ENCODE peak calls at places on chromosomes 11 and 22, in seven cellular contexts. Y is mesendoderm, E is IMR-90, K is H9, Q is neuronal stem cell, W is mesenchymal stem cell, A is H1. I is an unnamed sample.
A peak's percentile ranks its signal among the peaks of the same experiment; 100 is the strongest.

GRCh38 chr11:121426476-121427454 is 25.3 kb upstream of the SORL1 start:
- DNase-seq in Q (no peak), E (no peak), Y (peak; percentile 56), A (no peak), K (peak; percentile 63), W (no peak), I (peak; percentile 72)

GRCh38 chr11:131389582-131389981 is 19.2 kb downstream of the NTM start:
- DNase-seq in W (no peak), A (no peak), Y (no peak), K (no peak), E (no peak), Q (no peak), I (no peak)

GRCh38 chr11:105056446-105056845 is 11.3 kb upstream of the CARD16 start:
- DNase-seq in W (no peak), K (no peak), E (no peak), A (no peak), Y (no peak), Q (no peak), I (no peak)

GRCh38 chr11:75319035-75319877 is 32.2 kb downstream of the ARRB1 start:
- DNase-seq in Q (no peak), W (no peak), E (peak; percentile 32), A (no peak), K (no peak), Y (no peak), I (peak; percentile 13)

GRCh38 chr11:898540-899190 is 11.9 kb downstream of the CHID1 start:
- DNase-seq in W (peak; percentile 14), K (no peak), A (no peak), E (no peak), Q (no peak), Y (peak; percentile 31), I (no peak)

GRCh38 chr11:1126491-1126926 is 31.2 kb upstream of the MUC5AC start:
- DNase-seq in W (no peak), Q (no peak), A (no peak), Y (no peak), K (peak; percentile 16), E (no peak), I (no peak)

GRCh38 chr11:8766043-8766992 is 83.7 kb downstream of the RPL27A start:
- DNase-seq in Q (peak; percentile 23), K (peak; percentile 46), Y (peak; percentile 59), W (no peak), E (peak; percentile 52), A (no peak), I (no peak)

GRCh38 chr11:79228417-79228755 is 212.4 kb downstream of the TENM4 start:
- DNase-seq in Q (no peak), K (no peak), W (no peak), E (no peak), A (no peak), Y (no peak), I (no peak)

GRCh38 chr11:127385071-127385470 is 384.5 kb upstream of the KIRREL3 start:
- DNase-seq in E (no peak), Y (no peak), K (no peak), W (no peak), A (no peak), Q (no peak), I (no peak)

GRCh38 chr11:79076526-79077115 is 364.2 kb downstream of the TENM4 start:
- DNase-seq in W (peak; percentile 46), Y (peak; percentile 50), A (no peak), E (no peak), Q (no peak), K (no peak), I (no peak)

GRCh38 chr11:110716361-110716760 is 4.1 kb upstream of the ARHGAP20 start:
- DNase-seq in K (no peak), Q (no peak), A (no peak), E (peak; percentile 77), W (peak; percentile 31), Y (no peak), I (no peak)

GRCh38 chr11:57277845-57278720 is 41.0 kb upstream of the APLNR start:
- DNase-seq in Q (peak; percentile 70), W (peak; percentile 85), E (peak; percentile 84), Y (peak; percentile 92), K (peak; percentile 84), A (peak; percentile 43), I (peak; percentile 79)

GRCh38 chr11:86099727-86100320 is 30.9 kb upstream of the PICALM start:
- DNase-seq in Y (no peak), E (peak; percentile 71), W (no peak), Q (no peak), K (no peak), A (no peak), I (peak; percentile 88)

GRCh38 chr11:64858467-64859401 is 14.3 kb upstream of the CDC42BPG start:
- DNase-seq in E (no peak), W (no peak), Y (no peak), K (no peak), Q (no peak), A (no peak), I (no peak)

GRCh38 chr11:70487763-70488162 is 89.4 kb downstream of the CTTN start:
- DNase-seq in K (no peak), E (no peak), A (no peak), Q (no peak), W (no peak), Y (no peak), I (no peak)

GRCh38 chr11:70485326-70486025 is 87.1 kb downstream of the CTTN start:
- DNase-seq in A (no peak), Y (no peak), E (no peak), K (no peak), Q (no peak), W (no peak), I (no peak)

GRCh38 chr11:70486026-70486415 is 87.7 kb downstream of the CTTN start:
- DNase-seq in Q (no peak), Y (no peak), A (no peak), E (no peak), K (no peak), W (no peak), I (no peak)

GRCh38 chr11:70487160-70487559 is 88.8 kb downstream of the CTTN start:
- DNase-seq in A (no peak), K (no peak), W (no peak), Y (no peak), Q (no peak), E (no peak), I (no peak)

GRCh38 chr11:70486731-70487130 is 88.4 kb downstream of the CTTN start:
- DNase-seq in A (no peak), W (no peak), K (no peak), E (no peak), Y (no peak), Q (no peak), I (no peak)
- H2BK5ac ChIP-seq in A (no peak overlapping the region), W (no peak overlapping the region), K (no peak overlapping the region), E (no peak overlapping the region), Y (no peak overlapping the region), Q (no peak overlapping the region), I (no peak overlapping the region)

DNA sequence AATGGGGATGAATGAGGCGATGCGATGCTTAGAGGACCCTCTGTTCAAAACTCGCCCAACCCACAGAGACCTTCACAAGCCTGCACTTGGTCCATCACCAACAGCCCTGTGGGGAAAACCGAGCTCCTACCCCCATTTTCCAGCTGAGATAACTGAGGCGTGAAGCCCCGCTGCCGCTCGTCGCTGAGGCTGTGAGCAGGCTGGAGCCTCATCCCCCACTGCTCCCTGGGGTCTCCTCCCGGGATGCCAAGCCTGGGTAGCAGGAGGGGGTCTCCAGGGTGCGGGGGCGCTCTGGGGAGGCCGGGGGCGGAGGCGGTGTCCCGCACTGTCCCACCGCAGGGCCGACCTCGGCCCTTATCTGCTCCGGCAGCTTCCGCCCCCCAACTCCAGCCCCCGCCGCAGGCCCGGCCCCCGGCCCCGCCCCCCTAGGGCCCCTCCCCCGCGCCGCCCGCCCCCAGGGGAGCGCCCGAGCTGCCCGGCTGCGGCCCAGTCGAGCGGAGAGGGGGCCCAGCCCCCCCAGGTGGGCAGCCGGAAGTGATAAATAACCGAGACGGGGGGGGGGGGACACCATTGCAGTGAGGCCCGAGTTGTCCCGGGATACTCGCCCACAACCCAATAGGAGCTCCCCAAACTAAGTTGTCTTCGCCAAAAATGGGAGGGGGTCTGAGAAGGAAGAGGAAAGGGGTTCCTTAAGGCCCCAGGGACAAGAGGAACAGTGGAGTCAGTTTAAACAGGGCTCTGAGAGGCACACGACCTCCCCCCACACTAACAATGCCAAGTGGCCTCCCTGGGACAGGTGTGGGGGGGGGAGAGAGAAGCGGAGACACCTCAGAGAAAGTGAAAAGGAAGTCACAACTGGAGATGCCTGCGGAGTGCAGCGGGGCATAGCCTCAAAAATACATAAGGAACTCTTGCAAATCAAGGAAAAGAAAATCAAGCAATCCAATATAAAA is 8.3 kb upstream of the SLC39A13 start:
- DNase-seq in A (no peak), Y (peak; percentile 76), E (no peak), Q (no peak), W (no peak), K (peak; percentile 72), I (no peak)
- H3K9ac ChIP-seq in A (peak overlapping the region; percentile 67), Y (peak overlapping the region; percentile 61), E (peak overlapping the region; percentile 81), Q (peak overlapping the region; percentile 60), W (peak overlapping the region; percentile 78), K (peak overlapping the region; percentile 10), I (peak overlapping the region; percentile 63)

DNA sequence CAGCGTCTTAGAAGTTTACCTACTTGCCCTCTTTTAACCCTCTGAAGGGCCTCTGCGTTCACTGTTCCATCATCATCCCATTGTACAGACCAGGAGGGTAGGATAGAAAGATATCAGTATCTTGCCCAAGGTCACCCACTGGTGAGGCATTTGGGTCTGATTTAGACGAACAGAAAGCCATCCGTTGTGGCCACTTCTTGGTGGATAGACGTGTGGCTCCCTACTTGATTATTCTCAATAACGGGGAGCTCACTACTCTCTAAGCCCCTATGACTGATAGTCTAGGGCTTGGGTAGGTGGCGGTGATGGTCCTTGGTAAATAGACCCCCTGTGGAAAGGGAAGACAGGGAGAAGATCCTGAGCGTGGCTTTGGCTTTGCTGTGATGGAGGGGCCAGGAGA is 28.6 kb upstream of the PRR5 start:
- DNase-seq in K (no peak), Q (no peak), E (no peak), A (no peak), Y (no peak), W (no peak), I (no peak)
- H2BK5ac ChIP-seq in K (no peak overlapping the region), Q (no peak overlapping the region), E (no peak overlapping the region), A (no peak overlapping the region), Y (no peak overlapping the region), W (no peak overlapping the region), I (no peak overlapping the region)

GRCh38 chr11:12121011-12121410 is 10.6 kb downstream of the MICAL2 start:
- DNase-seq in Q (no peak), W (no peak), Y (no peak), E (no peak), K (no peak), A (no peak), I (no peak)

GRCh38 chr11:12120031-12121008 is 9.9 kb downstream of the MICAL2 start:
- DNase-seq in E (peak; percentile 52), Q (no peak), K (no peak), W (peak; percentile 54), A (no peak), Y (no peak), I (no peak)

GRCh38 chr11:12118940-12119339 is 8.6 kb downstream of the MICAL2 start:
- DNase-seq in Q (no peak), Y (no peak), E (peak; percentile 46), A (no peak), W (peak; percentile 84), K (no peak), I (no peak)

GRCh38 chr11:12121504-12121903 is 11.1 kb downstream of the MICAL2 start:
- DNase-seq in Y (no peak), A (no peak), E (no peak), Q (no peak), K (no peak), W (no peak), I (no peak)

DNA sequence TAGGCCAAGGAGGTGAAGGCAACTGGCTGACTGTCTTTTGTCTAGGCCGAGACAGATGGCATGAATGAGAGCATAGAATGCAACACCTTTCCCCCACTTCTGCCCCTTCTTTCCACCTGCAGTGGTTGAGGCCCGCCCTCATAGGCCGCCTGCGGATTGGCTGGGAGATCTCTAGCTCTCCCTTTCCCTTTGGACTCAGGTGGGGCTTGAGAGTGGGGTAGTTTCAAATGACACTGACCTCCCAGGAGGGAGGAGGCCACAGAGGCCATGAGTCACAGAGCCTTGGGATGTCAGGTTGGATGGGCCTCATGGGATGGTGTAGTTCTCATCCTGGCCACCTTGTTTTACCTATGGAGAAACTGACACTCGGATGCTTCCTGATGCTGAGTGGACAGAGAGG is 9.1 kb downstream of the MICAL2 start:
- DNase-seq in W (peak; percentile 36), A (no peak), Y (no peak), Q (no peak), E (no peak), K (no peak), I (no peak)
- H3K9ac ChIP-seq in W (no peak overlapping the region), A (no peak overlapping the region), Y (no peak overlapping the region), Q (peak overlapping the region; percentile 18), E (no peak overlapping the region), K (no peak overlapping the region), I (no peak overlapping the region)